ENCODE peak calls at places on chromosomes 11 and 22, in seven cellular contexts. H, D, C, A, R, F and P are unnamed samples.

GRCh38 chr11:119759324-119759723 is 30.3 kb upstream of the NECTIN1 start:
- DNase-seq in D (no peak), H (no peak), F (peak; percentile 6), R (no peak), C (no peak), A (no peak), P (no peak)

GRCh38 chr11:833114-833791 is 501 bp downstream of the CD151 start:
- DNase-seq in H (peak; percentile 55), R (peak; percentile 80), C (no peak), F (no peak), A (no peak), D (no peak), P (peak; percentile 73)

GRCh38 chr11:117933930-117934329 is 4.7 kb upstream of the TMPRSS13 start:
- DNase-seq in R (no peak), C (no peak), H (no peak), F (no peak), D (no peak), A (no peak), P (no peak)

GRCh38 chr22:18146389-18146753 is 3.6 kb upstream of the USP18 start:
- DNase-seq in D (no peak), C (no peak), H (no peak), A (no peak), R (no peak), F (no peak), P (no peak)

GRCh38 chr11:71369411-71369810 is 78.8 kb downstream of the DHCR7 start:
- DNase-seq in C (no peak), F (no peak), H (no peak), R (no peak), A (no peak), D (no peak), P (no peak)

GRCh38 chr11:312092-312816 is 1.6 kb upstream of the IFITM1 start:
- DNase-seq in F (no peak), D (no peak), H (no peak), A (no peak), R (peak; percentile 10), C (no peak), P (no peak)

GRCh38 chr11:73958521-73959141 is 7.8 kb downstream of the DNAJB13 start:
- DNase-seq in A (no peak), R (no peak), H (no peak), D (no peak), C (no peak), F (no peak), P (no peak)

GRCh38 chr11:12554122-12554521 is 120.1 kb upstream of the TEAD1 start:
- DNase-seq in R (no peak), A (no peak), D (no peak), C (no peak), F (no peak), H (no peak), P (no peak)

GRCh38 chr22:46346680-46347405 is 11.3 kb downstream of the TRMU start:
- DNase-seq in D (no peak), C (no peak), H (no peak), R (peak; percentile 62), A (no peak), F (no peak), P (no peak)

GRCh38 chr11:35412285-35412684 is 7.1 kb downstream of the SLC1A2 start:
- DNase-seq in C (no peak), D (no peak), R (no peak), H (peak; percentile 25), A (no peak), F (peak; percentile 25), P (no peak)

GRCh38 chr11:75490221-75491181 is 35.2 kb downstream of the GDPD5 start:
- DNase-seq in R (no peak), H (no peak), F (peak; percentile 32), C (no peak), D (no peak), A (no peak), P (no peak)

GRCh38 chr11:118605116-118605867 is 2.1 kb upstream of the PHLDB1 start:
- DNase-seq in C (no peak), F (peak; percentile 94), R (peak; percentile 51), H (no peak), D (peak; percentile 87), A (peak; percentile 75), P (peak; percentile 62)

GRCh38 chr11:69004411-69005182 is 8.4 kb downstream of the MRGPRF start:
- DNase-seq in D (no peak), A (peak; percentile 7), H (no peak), R (no peak), C (no peak), F (no peak), P (no peak)

GRCh38 chr11:96744697-96745096 is 354.9 kb downstream of the JRKL start:
- DNase-seq in H (no peak), C (no peak), D (no peak), A (no peak), R (no peak), F (peak; percentile 16), P (no peak)

GRCh38 chr22:29994027-29994715 is 86.1 kb upstream of the HORMAD2 start:
- DNase-seq in D (no peak), R (no peak), F (peak; percentile 89), A (no peak), C (no peak), H (peak; percentile 65), P (no peak)

GRCh38 chr22:50406416-50407170 is 63.5 kb downstream of the PPP6R2 start:
- DNase-seq in A (no peak), C (no peak), R (no peak), D (no peak), F (no peak), H (no peak), P (no peak)

GRCh38 chr22:27804016-27804415 is 2.5 kb upstream of the MN1 start:
- DNase-seq in D (no peak), R (no peak), F (no peak), H (no peak), A (no peak), C (no peak), P (no peak)

GRCh38 chr11:31424652-31425051 is 55.0 kb downstream of the DNAJC24 start:
- DNase-seq in A (no peak), F (no peak), R (no peak), H (no peak), D (no peak), C (no peak), P (no peak)

GRCh38 chr11:90639687-90640086 is 416.8 kb upstream of the CHORDC1 start:
- DNase-seq in D (no peak), R (no peak), F (no peak), A (no peak), C (no peak), H (peak; percentile 1), P (no peak)

GRCh38 chr11:116379185-116379828 is 393.5 kb downstream of the BUD13 start:
- DNase-seq in R (peak; percentile 27), H (no peak), C (no peak), A (no peak), F (peak; percentile 14), D (peak; percentile 40), P (peak; percentile 11)

DNA sequence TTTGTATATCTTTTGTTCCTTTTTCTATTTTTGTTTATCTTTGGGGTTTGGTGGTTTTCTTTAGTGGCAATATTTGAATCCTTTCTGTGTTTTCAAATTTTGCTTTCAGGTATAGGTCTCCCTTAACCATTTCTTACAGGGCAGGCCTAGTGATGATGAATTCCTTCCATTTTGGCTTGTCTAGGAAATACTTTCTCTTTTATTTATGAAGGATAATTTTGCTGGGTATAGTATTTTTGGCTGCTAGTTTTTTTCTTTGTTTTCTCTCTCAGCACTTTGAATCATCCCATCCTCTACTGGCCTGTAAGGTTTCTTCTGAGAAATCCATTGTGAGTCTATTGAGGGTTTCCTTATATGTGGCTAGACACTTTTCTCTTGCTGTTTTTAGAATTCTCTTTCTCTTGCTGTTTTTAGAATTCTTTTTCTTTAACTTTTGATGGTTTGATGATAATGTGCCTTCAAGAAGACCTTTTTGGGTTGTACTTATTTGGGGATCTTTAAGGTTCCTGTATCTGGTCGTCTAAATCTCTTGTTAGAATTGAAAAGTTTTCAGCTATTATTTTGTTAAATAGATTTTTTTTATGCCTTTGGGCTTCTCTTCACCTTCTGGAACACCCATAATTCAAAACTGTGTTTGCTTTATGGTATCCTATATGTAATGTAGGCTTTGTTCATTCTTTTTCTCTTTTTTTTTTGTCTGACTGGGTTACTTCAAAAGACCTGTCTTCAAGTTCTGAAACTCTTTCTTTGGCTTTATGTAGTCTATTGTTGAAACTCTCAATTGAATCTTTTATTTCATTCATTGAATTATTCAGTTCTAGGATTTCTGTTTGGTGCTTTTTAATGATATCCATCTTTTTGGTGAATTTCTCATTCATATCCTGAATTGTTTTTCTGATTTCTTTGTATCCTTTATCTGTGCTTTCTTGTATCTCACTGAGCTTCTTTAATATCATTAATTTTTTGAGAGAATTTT is 24.5 kb downstream of the CFAP300 start:
- DNase-seq in R (no peak), D (no peak), H (no peak), C (no peak), A (no peak), F (no peak), P (no peak)
- H3K4me3 ChIP-seq in R (no peak overlapping the region), D (no peak overlapping the region), H (no peak overlapping the region), C (no peak overlapping the region), A (no peak overlapping the region), F (no peak overlapping the region), P (no peak overlapping the region)

DNA sequence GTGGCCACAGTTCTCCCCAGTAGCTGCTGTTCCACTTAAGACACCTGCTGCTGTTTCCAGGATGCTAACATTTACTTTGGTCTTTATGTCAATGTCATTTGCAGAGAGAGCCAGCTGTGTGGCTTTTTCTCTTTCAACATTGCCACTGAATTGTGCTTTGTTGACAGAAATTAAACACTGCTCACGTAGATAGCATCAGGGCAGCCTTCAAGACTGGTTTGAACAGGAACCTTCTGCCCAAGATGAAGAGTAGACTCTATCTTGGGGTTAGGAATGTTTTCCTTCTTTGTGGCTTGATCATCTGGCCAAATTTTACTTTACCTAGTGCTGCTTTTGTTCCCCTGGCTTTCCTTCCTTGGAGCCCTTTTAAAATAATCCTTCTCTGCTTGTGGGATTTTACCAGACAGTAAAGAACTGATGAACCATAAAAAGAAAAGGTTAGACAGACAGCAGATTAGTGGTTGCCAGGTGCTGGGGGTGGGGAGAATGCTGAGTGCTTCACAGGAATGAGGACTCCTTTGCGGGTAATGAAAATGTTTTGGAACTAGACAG is 22.6 kb upstream of the XBP1 start:
- DNase-seq in D (no peak), F (no peak), C (peak; percentile 90), H (no peak), A (no peak), R (peak; percentile 64), P (peak; percentile 23)
- H3K27ac ChIP-seq in D (no peak overlapping the region), F (no peak overlapping the region), C (peak overlapping the region; percentile 83), H (no peak overlapping the region), A (no peak overlapping the region), R (peak overlapping the region; percentile 96), P (peak overlapping the region; percentile 89)

GRCh38 chr22:42074153-42074750 is at the start of gene PHETA2:
- DNase-seq in D (peak; percentile 67), H (no peak), F (peak; percentile 25), C (no peak), R (peak; percentile 66), A (no peak), P (peak; percentile 63)
- TF ChIP-seq POLR2A in D (no peak), H (no peak), F (peak; percentile 42), C (no peak), R (peak; percentile 71), A (peak; percentile 30), P (peak; percentile 55)

GRCh38 chr11:130197386-130198035 is 37.9 kb downstream of the ST14 start:
- DNase-seq in A (no peak), D (no peak), F (no peak), R (no peak), C (no peak), H (no peak), P (no peak)
- H3K4me3 ChIP-seq in A (no peak overlapping the region), D (no peak overlapping the region), F (no peak overlapping the region), R (no peak overlapping the region), C (no peak overlapping the region), H (no peak overlapping the region), P (no peak overlapping the region)

GRCh38 chr22:19994851-19995610 is 21.6 kb downstream of the ARVCF start:
- DNase-seq in D (peak; percentile 6), C (no peak), A (no peak), H (no peak), F (peak; percentile 29), R (no peak), P (no peak)
- H3K27ac ChIP-seq in D (no peak overlapping the region), C (no peak overlapping the region), A (peak overlapping the region; percentile 72), H (no peak overlapping the region), F (peak overlapping the region; percentile 22), R (no peak overlapping the region), P (peak overlapping the region; percentile 20)

GRCh38 chr11:80477178-80477577 is 1036.3 kb upstream of the TENM4 start:
- DNase-seq in D (no peak), R (no peak), F (no peak), H (no peak), C (no peak), A (no peak), P (no peak)
- TF ChIP-seq POLR2A in D (no peak), R (no peak), F (no peak), H (no peak), C (no peak), A (no peak), P (no peak)